ENCODE peak calls at places on chromosomes 2 and 18, in five cellular contexts. B is mammary epithelial cell; S is effector memory CD4-positive, alpha-beta T cell; Q is GM23338; R is breast epithelium. T is an unnamed sample. For H3K27me3, the result is how much of the 10 kb centered on the place peaks cover.

GRCh38 chr2:237326250-237327171 is 87.5 kb downstream of the COL6A3 start:
- DNase-seq in B (no peak), S (no peak), Q (no peak), R (no peak), T (no peak)

GRCh38 chr18:9694952-9695495 is 13.1 kb upstream of the RAB31 start:
- DNase-seq in B (no peak), S (no peak), Q (no peak), R (no peak), T (no peak)

GRCh38 chr2:55357907-55358306 is 61.7 kb downstream of the CCDC88A start:
- DNase-seq in B (peak), S (no peak), Q (no peak), R (no peak), T (no peak)

GRCh38 chr2:3470166-3470651 is 49.1 kb downstream of the ADI1 start:
- DNase-seq in B (peak), S (no peak), Q (no peak), R (peak), T (no peak)

GRCh38 chr2:10864888-10865551 is 46.7 kb upstream of the KCNF1 start:
- DNase-seq in B (no peak), S (no peak), Q (no peak), R (no peak), T (no peak)

GRCh38 chr2:219266232-219266631 is 12.5 kb upstream of the TUBA4A start:
- DNase-seq in B (no peak), S (no peak), Q (no peak), R (no peak), T (no peak)

GRCh38 chr2:174615951-174616436 is 18.4 kb upstream of the WIPF1 start:
- DNase-seq in B (peak), S (no peak), Q (no peak), R (no peak), T (no peak)

GRCh38 chr2:170739048-170739447 is 23.9 kb downstream of the SP5 start:
- DNase-seq in B (peak), S (no peak), Q (no peak), R (no peak), T (no peak)

GRCh38 chr18:44548291-44549221 is 132.1 kb upstream of the SETBP1 start:
- DNase-seq in B (peak), S (no peak), Q (no peak), R (no peak), T (peak)

GRCh38 chr2:172849519-172850217 is 114.0 kb downstream of the RAPGEF4 start:
- DNase-seq in B (no peak), S (no peak), Q (no peak), R (no peak), T (no peak)

GRCh38 chr2:105864262-105864661 is 119.5 kb downstream of the NCK2 start:
- DNase-seq in B (no peak), S (peak), Q (no peak), R (no peak), T (no peak)

GRCh38 chr2:177589191-177589590 is 196.6 kb downstream of the AGPS start:
- DNase-seq in B (no peak), S (no peak), Q (no peak), R (no peak), T (no peak)

GRCh38 chr2:177595126-177595525 is 202.6 kb downstream of the AGPS start:
- DNase-seq in B (no peak), S (no peak), Q (no peak), R (no peak), T (no peak)

GRCh38 chr2:177593448-177593847 is 200.9 kb downstream of the AGPS start:
- DNase-seq in B (no peak), S (no peak), Q (no peak), R (no peak), T (no peak)

GRCh38 chr2:177592945-177593344 is 200.4 kb downstream of the AGPS start:
- DNase-seq in B (no peak), S (no peak), Q (no peak), R (no peak), T (no peak)

GRCh38 chr2:177592397-177592796 is 199.8 kb downstream of the AGPS start:
- DNase-seq in B (no peak), S (no peak), Q (no peak), R (no peak), T (no peak)
- H3K4me3 ChIP-seq in B (no peak), S (no peak), Q (no peak), R (no peak), T (no peak)

GRCh38 chr2:168058675-168059074 is 188.7 kb downstream of the STK39 start:
- DNase-seq in B (no peak), S (no peak), Q (no peak), R (no peak), T (no peak)

GRCh38 chr2:168060956-168061750 is 186.2 kb downstream of the STK39 start:
- DNase-seq in B (peak), S (no peak), Q (no peak), R (no peak), T (peak)

GRCh38 chr2:168059758-168060157 is 187.6 kb downstream of the STK39 start:
- DNase-seq in B (no peak), S (no peak), Q (no peak), R (no peak), T (no peak)

GRCh38 chr2:168062054-168062453 is 185.3 kb downstream of the STK39 start:
- DNase-seq in B (no peak), S (no peak), Q (no peak), R (no peak), T (no peak)

DNA sequence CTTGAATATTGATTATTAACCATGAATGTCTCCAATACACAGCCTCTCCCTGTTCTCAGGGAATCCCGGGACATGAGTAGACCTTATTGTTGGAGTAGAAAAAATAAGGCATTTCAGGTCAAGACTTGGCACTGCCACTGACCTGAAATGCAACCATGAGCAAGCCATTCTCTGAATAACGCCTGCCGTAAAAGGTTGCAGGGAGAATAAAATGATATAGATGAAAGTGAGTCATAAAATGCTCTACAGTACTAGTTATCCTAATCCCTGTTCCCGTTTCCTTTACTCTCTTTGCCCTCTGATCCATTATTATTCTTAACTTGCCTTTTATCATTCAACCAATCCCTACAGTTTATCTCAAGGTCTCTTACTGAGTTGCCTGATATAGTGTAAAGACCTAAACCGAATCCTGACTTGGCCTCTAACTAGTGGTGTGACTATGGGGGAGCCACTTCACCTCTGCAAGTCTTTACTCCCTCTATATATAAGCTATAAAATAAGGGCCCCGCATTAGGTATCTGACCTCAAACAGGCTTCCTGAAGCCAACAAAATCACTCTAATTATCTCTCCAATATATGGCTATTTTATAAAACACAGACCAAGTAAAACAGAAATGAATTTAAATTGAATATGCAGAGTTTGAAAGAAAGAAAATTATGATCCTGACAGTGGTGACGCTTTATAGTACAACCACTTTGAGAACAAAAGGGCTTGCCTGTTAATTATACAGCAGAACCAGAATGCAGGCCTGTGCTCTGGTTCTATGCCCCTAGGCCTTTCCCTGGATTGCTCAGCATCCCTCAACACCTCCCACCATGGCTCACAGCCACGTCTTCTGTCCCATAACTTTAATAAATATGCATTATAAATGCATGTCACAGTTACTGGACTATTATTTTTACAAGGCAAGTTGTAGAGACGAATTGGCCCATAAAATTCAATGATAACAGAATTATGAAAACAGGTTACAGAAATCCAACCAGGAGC is 183.1 kb downstream of the STK39 start:
- DNase-seq in B (peak), S (no peak), Q (peak), R (no peak), T (peak)
- H3K27ac ChIP-seq in B (no peak), S (no peak), Q (no peak), R (no peak), T (no peak)

GRCh38 chr2:233917146-233917545 is at the start of gene TRPM8:
- DNase-seq in B (no peak), S (no peak), Q (peak), R (no peak), T (no peak)
- H3K27me3 ChIP-seq in B (under half), S (under half), Q (under half), R (under half), T (under half)

DNA sequence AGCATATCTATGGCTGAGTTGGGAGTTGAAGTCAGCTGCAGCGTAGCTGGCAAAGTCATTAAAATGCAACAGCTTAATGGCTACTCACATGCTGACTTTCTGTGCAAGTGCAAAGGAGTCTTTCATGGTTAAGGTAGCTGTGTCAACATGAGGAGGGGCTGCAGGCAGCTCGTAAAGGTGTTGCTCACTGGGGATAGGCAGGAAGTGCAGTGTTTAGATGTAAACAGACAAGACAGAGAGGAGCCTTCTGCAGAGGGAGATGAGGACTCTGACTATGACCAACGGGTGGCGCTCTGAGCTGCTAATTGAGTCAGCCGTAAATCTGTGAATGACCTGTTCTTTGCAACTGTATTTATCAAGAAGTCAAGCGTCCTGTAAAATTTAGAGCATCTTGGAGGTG is 22.3 kb upstream of the CAVIN2 start:
- DNase-seq in B (no peak), S (no peak), Q (peak), R (no peak), T (peak)
- H3K4me3 ChIP-seq in B (no peak), S (no peak), Q (no peak), R (no peak), T (no peak)

GRCh38 chr18:13406049-13406615 is 187.6 kb downstream of the LDLRAD4 start:
- DNase-seq in B (no peak), S (no peak), Q (no peak), R (no peak), T (no peak)
- H3K27ac ChIP-seq in B (no peak), S (no peak), Q (no peak), R (no peak), T (no peak)

GRCh38 chr2:176647325-176648155 is 378.3 kb downstream of the MTX2 start:
- DNase-seq in B (no peak), S (no peak), Q (no peak), R (no peak), T (no peak)
- H3K27me3 ChIP-seq in B (under half), S (under half), Q (under half), R (under half), T (under half)

DNA sequence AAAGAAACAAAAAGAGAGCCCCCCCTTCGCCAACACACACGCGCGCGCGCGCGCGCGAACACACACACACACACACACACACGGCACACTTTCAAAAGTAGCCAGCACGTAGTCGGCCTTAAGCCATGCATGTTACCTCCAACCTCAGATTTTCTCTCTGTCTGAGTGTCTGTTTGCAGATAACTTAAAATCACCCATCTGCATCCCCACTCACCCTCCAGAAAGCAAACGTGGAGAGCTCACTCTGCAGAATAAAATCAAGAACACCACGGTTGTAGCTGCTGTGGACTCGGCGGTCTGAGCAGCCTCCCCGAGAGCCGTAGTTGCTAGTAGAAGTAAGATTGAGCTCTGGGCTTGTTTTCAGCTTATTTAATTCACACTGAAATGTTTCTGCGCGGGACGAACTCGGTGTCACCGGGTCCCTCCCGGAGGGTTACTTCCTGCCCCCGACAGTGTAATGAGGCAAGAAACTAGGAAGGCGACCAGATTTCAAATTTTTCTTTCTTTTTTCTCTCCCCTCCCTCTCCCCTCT is 5.2 kb downstream of the MEIS1 start:
- DNase-seq in B (no peak), S (no peak), Q (peak), R (no peak), T (no peak)
- H3K4me3 ChIP-seq in B (no peak), S (no peak), Q (peak), R (peak), T (no peak)

DNA sequence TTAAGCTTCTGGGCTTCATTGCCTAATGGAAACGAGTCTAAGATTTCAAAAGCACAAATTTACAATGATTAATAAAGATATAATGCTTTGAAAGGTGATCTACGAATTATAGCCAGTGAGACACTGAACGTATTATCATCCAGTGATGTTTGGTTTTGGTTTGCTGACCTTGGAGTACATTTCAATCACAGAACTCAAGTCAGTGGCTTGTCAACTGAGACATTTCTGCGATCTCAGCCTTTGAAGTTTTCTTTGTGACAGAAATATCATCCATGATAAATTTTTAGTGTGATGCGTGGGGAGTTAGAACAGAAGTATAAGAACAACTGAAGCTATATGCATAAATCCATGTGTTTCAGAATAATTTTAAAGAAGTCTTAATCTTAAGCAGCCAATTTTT is 263.8 kb downstream of the TCF4 start:
- DNase-seq in B (no peak), S (no peak), Q (no peak), R (no peak), T (no peak)
- H3K27ac ChIP-seq in B (no peak), S (no peak), Q (no peak), R (peak), T (no peak)

GRCh38 chr2:236239276-236240065 is 24.7 kb downstream of the ASB18 start:
- DNase-seq in B (no peak), S (no peak), Q (no peak), R (no peak), T (no peak)
- H3K27me3 ChIP-seq in B (under half), S (under half), Q (under half), R (under half), T (under half)

GRCh38 chr2:207765541-207765940 is 4.2 kb downstream of the FZD5 start:
- DNase-seq in B (no peak), S (no peak), Q (peak), R (no peak), T (peak)

GRCh38 chr2:207768168-207768890 is 1.4 kb downstream of the FZD5 start:
- DNase-seq in B (peak), S (no peak), Q (peak), R (peak), T (no peak)

GRCh38 chr2:207765960-207766582 is 3.6 kb downstream of the FZD5 start:
- DNase-seq in B (no peak), S (no peak), Q (peak), R (no peak), T (no peak)

GRCh38 chr2:207767461-207768167 is 2.1 kb downstream of the FZD5 start:
- DNase-seq in B (peak), S (no peak), Q (peak), R (no peak), T (peak)

GRCh38 chr2:207766697-207767460 is 2.8 kb downstream of the FZD5 start:
- DNase-seq in B (no peak), S (no peak), Q (peak), R (no peak), T (no peak)
- H3K4me3 ChIP-seq in B (no peak), S (no peak), Q (peak), R (no peak), T (peak)